ENCODE peak calls at places on chromosomes 3 and 15, in four cellular contexts. Q is tibial artery, I is foreskin fibroblast, R is kidney epithelial cell. C is an unnamed sample.

GRCh38 chr3:69997486-69998307 is 1.8 kb upstream of the SAMMSON start:
- DNase-seq in R (no peak), I (no peak), Q (no peak), C (no peak)

GRCh38 chr3:126550488-126551051 is 8.2 kb downstream of the C3orf22 start:
- DNase-seq in I (no peak), Q (no peak), R (no peak), C (no peak)

GRCh38 chr3:25900171-25900570 is 110.3 kb downstream of the OXSM start:
- DNase-seq in I (no peak), Q (no peak), R (no peak), C (no peak)

GRCh38 chr15:86044981-86045380 is 34.7 kb upstream of the AGBL1 start:
- DNase-seq in I (no peak), R (no peak), Q (no peak), C (no peak)

GRCh38 chr15:82952156-82953081 is at the start of gene HOMER2:
- DNase-seq in R (no peak), Q (no peak), I (no peak), C (no peak)

GRCh38 chr15:60442763-60443162 is 36.2 kb downstream of the ICE2 start:
- DNase-seq in I (peak), R (no peak), Q (no peak), C (peak)

GRCh38 chr3:126111566-126112475 is 27.9 kb upstream of the SLC41A3 start:
- DNase-seq in Q (peak), I (no peak), R (no peak), C (no peak)

GRCh38 chr3:122936335-122936734 is 91.2 kb downstream of the SEMA5B start:
- DNase-seq in Q (no peak), R (no peak), I (no peak), C (no peak)

GRCh38 chr3:17183951-17184550 is 299.3 kb downstream of the PLCL2 start:
- DNase-seq in Q (no peak), R (peak), I (peak), C (no peak)

GRCh38 chr15:73867956-73868355 is 5.4 kb upstream of the TBC1D21 start:
- DNase-seq in R (no peak), I (no peak), Q (no peak), C (no peak)

GRCh38 chr15:39589193-39589814 is 8.4 kb downstream of the THBS1 start:
- DNase-seq in Q (no peak), I (peak), R (no peak), C (peak)

GRCh38 chr15:40081691-40082194 is 26.9 kb downstream of the BMF start:
- DNase-seq in R (no peak), I (peak), Q (peak), C (no peak)

GRCh38 chr15:40357723-40358491 is at the start of gene DISP2:
- DNase-seq in I (peak), R (no peak), Q (peak), C (no peak)

GRCh38 chr3:182597621-182598041 is 195.7 kb upstream of the ATP11B start:
- DNase-seq in Q (no peak), I (no peak), R (peak), C (no peak)

GRCh38 chr3:185842241-185842640 is 17.4 kb upstream of the IGF2BP2 start:
- DNase-seq in R (no peak), I (no peak), Q (no peak), C (no peak)

GRCh38 chr3:71581451-71581980 is 2.0 kb downstream of the FOXP1 start:
- DNase-seq in Q (peak), I (no peak), R (no peak), C (no peak)

GRCh38 chr15:31077981-31078380 is 23.5 kb downstream of the TRPM1 start:
- DNase-seq in R (no peak), I (no peak), Q (no peak), C (no peak)

GRCh38 chr3:13244695-13245449 is 171.6 kb upstream of the IQSEC1 start:
- DNase-seq in R (no peak), Q (no peak), I (no peak), C (no peak)

GRCh38 chr15:66931768-66932633 is 133.4 kb upstream of the SMAD3 start:
- DNase-seq in Q (peak), R (no peak), I (peak), C (no peak)

GRCh38 chr3:48565591-48566400 is 2.2 kb upstream of the UCN2 start:
- DNase-seq in Q (no peak), R (no peak), I (peak), C (no peak)

GRCh38 chr3:113505867-113506266 is 9.1 kb downstream of the SPICE1 start:
- DNase-seq in R (no peak), I (no peak), Q (no peak), C (no peak)

GRCh38 chr3:161345023-161345422 is 26.3 kb downstream of the SPTSSB start:
- DNase-seq in I (no peak), R (no peak), Q (no peak), C (no peak)

GRCh38 chr3:45026038-45026437 is at the start of gene CLEC3B:
- DNase-seq in R (no peak), Q (peak), I (peak), C (no peak)
- H3K4me3 ChIP-seq in R (no peak), Q (peak), I (peak), C (no peak)

GRCh38 chr3:142211034-142211433 is 14.4 kb downstream of the GK5 start:
- DNase-seq in R (no peak), I (no peak), Q (no peak), C (no peak)
- TF ChIP-seq CTCF in R (peak), I (no peak), Q (peak), C (no peak)

DNA sequence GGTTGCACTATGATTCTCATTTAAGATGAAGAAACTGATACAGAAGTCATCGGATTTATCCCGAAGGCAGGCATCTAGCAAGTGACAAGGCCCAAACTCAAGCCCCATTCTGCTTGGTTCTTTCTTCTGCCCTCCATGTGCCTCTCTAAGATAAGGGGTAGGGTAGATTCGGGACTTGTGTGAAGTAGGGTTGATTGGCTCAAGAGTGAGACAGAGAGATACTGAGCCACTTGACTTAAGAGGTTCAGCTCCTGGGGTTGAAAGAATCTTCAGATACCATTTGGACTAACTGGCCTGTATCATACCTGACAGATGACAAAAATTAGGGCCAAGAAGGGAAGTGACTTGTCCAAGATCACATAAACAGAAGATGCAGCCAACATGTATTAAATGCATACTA is 891 bp downstream of the RFT1 start:
- DNase-seq in Q (no peak), I (no peak), R (no peak), C (no peak)
- H3K4me3 ChIP-seq in Q (peak), I (peak), R (peak), C (peak)

GRCh38 chr15:44550256-44550655 is 13.3 kb downstream of the EIF3J start:
- DNase-seq in Q (no peak), R (no peak), I (peak), C (no peak)

GRCh38 chr15:44550734-44551133 is 13.8 kb downstream of the EIF3J start:
- DNase-seq in R (no peak), I (no peak), Q (no peak), C (no peak)

GRCh38 chr15:44541282-44541958 is 4.5 kb downstream of the EIF3J start:
- DNase-seq in Q (no peak), I (peak), R (no peak), C (peak)

GRCh38 chr15:44545934-44546802 is 9.2 kb downstream of the EIF3J start:
- DNase-seq in Q (no peak), R (no peak), I (peak), C (no peak)
- TF ChIP-seq CTCF in Q (no peak), R (peak), I (peak), C (no peak)

DNA sequence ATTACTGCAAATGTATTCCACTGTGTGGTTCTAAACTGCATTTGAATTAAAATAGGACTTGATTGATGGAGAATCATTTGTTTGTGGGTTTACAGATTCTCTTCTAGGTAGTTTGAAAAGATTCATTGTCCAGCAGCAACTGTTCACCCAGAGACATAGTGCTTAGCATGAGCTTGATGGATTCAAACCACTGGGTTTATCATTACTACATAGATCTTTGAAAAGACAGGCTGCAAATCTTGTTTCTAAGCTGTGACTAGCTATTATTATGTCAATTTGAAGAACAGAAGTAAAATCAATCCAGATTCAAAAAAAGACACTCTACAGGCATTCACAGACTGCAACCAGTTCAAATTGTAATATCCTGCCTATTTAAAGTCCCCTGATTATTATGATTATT is 49.8 kb downstream of the MBNL1 start:
- DNase-seq in I (no peak), R (no peak), Q (no peak), C (no peak)
- H3K4me3 ChIP-seq in I (no peak), R (no peak), Q (no peak), C (no peak)

C was measured in AG04449.